ENCODE peak calls at places on chromosomes 2 and 18, in ten cellular contexts. L is body of pancreas, C is Calu3, I is cardiac muscle cell, Y is foreskin fibroblast, U is neural crest cell, K is colonic mucosa, P is fibroblast of the aortic adventitia, X is psoas muscle, T is thoracic aorta. E is an unnamed sample.

GRCh38 chr2:65639156-65639876 is 206.9 kb upstream of the SPRED2 start:
- DNase-seq in K (no peak), I (no peak), U (no peak), P (peak), L (peak), T (no peak), X (no peak), Y (no peak), C (no peak), E (no peak)

GRCh38 chr2:67037655-67038054 is 359.5 kb upstream of the ETAA1 start:
- DNase-seq in I (no peak), L (peak), X (no peak), C (peak), K (peak), U (no peak), P (no peak), Y (no peak), T (no peak), E (no peak)

GRCh38 chr2:241314181-241314932 is 1.1 kb downstream of the HDLBP start:
- DNase-seq in L (no peak), U (no peak), P (peak), I (no peak), Y (no peak), C (no peak), K (no peak), X (no peak), T (no peak), E (no peak)

GRCh38 chr2:167212054-167212648 is 323.9 kb downstream of the XIRP2 start:
- DNase-seq in U (peak), I (peak), C (peak), Y (peak), K (peak), T (no peak), X (no peak), L (peak), P (peak), E (no peak)

GRCh38 chr18:21914739-21915319 is 174.2 kb downstream of the MIB1 start:
- DNase-seq in Y (peak), K (peak), U (peak), T (no peak), L (peak), I (peak), X (no peak), P (peak), C (peak), E (no peak)

GRCh38 chr2:72292433-72292832 is 144.8 kb upstream of the CYP26B1 start:
- DNase-seq in C (no peak), L (no peak), T (no peak), K (no peak), P (peak), X (no peak), I (no peak), Y (no peak), U (no peak), E (no peak)

GRCh38 chr18:62558015-62558663 is 35.3 kb downstream of the ZCCHC2 start:
- DNase-seq in I (no peak), T (no peak), U (no peak), K (no peak), Y (no peak), L (no peak), C (no peak), P (no peak), X (no peak), E (no peak)

GRCh38 chr2:169815849-169816248 is 8.9 kb downstream of the METTL5 start:
- DNase-seq in U (no peak), P (peak), L (no peak), X (no peak), C (no peak), Y (peak), T (no peak), I (no peak), K (no peak), E (no peak)

GRCh38 chr2:123359636-123360035 is 665.5 kb upstream of the CNTNAP5 start:
- DNase-seq in Y (no peak), C (no peak), P (no peak), X (no peak), K (no peak), L (no peak), T (no peak), U (no peak), I (no peak), E (no peak)

GRCh38 chr18:50622865-50623393 is 63.0 kb downstream of the MAPK4 start:
- DNase-seq in C (no peak), Y (no peak), K (no peak), X (no peak), U (no peak), T (no peak), P (no peak), I (no peak), L (no peak), E (no peak)

GRCh38 chr2:210617732-210618330 is 61.4 kb downstream of the CPS1 start:
- DNase-seq in Y (peak), L (peak), K (peak), P (peak), U (peak), C (peak), X (no peak), I (peak), T (no peak), E (no peak)

GRCh38 chr2:25567406-25567805 is 106.0 kb downstream of the DTNB start:
- DNase-seq in Y (peak), I (peak), U (no peak), C (peak), X (no peak), T (no peak), L (peak), P (peak), K (no peak), E (no peak)

GRCh38 chr2:166520604-166521003 is 26.6 kb upstream of the SCN7A start:
- DNase-seq in Y (no peak), L (no peak), P (no peak), I (no peak), C (no peak), U (no peak), T (no peak), X (no peak), K (no peak), E (no peak)

GRCh38 chr18:8889479-8889878 is 184.1 kb downstream of the MTCL1 start:
- DNase-seq in K (no peak), P (peak), Y (no peak), C (no peak), L (no peak), X (no peak), U (no peak), I (no peak), T (no peak), E (no peak)

GRCh38 chr18:394276-394996 is 106.1 kb downstream of the COLEC12 start:
- DNase-seq in P (no peak), X (no peak), Y (no peak), K (no peak), L (peak), U (no peak), C (no peak), T (no peak), I (no peak), E (no peak)
- TF ChIP-seq CTCF in P (no peak), X (no peak), Y (no peak), K (no peak), L (no peak), U (no peak), C (no peak), T (no peak), I (no peak), E (no peak)

GRCh38 chr2:144096531-144096930 is 423.4 kb downstream of the ZEB2 start:
- DNase-seq in X (no peak), K (no peak), I (no peak), L (no peak), T (no peak), Y (peak), U (no peak), C (no peak), P (no peak), E (no peak)

GRCh38 chr2:144088863-144089262 is 431.1 kb downstream of the ZEB2 start:
- DNase-seq in C (no peak), I (no peak), T (no peak), X (no peak), P (no peak), L (no peak), U (no peak), K (no peak), Y (no peak), E (no peak)

GRCh38 chr2:144094408-144095151 is 425.3 kb downstream of the ZEB2 start:
- DNase-seq in Y (no peak), T (no peak), X (no peak), U (no peak), P (no peak), K (no peak), L (no peak), I (no peak), C (no peak), E (no peak)

GRCh38 chr2:144086965-144087364 is 433.0 kb downstream of the ZEB2 start:
- DNase-seq in U (no peak), C (no peak), P (peak), L (no peak), K (no peak), Y (no peak), T (no peak), I (no peak), X (no peak), E (no peak)

DNA sequence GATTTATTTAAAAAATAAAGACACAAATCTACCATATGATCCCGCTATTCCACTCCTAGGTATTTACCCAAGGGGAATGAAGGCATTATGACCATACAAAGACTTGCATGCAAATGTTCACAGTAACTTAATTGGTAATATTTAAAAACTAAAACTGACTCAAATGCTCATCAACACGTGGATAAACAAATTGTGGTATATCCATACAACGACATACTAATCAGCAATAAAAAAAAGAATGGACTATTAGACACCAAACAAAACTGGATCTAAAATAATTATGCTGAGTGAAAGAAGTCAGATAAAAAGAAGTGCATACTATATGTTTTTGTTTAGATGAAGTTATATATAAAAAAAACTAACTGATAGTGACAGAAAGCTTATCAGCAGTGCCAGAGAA is 428.3 kb downstream of the ZEB2 start:
- DNase-seq in Y (no peak), L (no peak), I (no peak), K (no peak), C (no peak), P (no peak), T (no peak), U (no peak), X (no peak), E (no peak)
- TF ChIP-seq CTCF in Y (no peak), L (no peak), I (no peak), K (no peak), C (no peak), P (no peak), T (no peak), U (no peak), X (no peak), E (no peak)

GRCh38 chr2:236726701-236727450 is 157.3 kb downstream of the ACKR3 start:
- DNase-seq in K (no peak), U (no peak), T (no peak), L (no peak), C (no peak), X (no peak), P (no peak), Y (no peak), I (no peak), E (no peak)

GRCh38 chr2:236731767-236732580 is 162.3 kb downstream of the ACKR3 start:
- DNase-seq in L (peak), T (no peak), U (no peak), I (no peak), X (peak), Y (no peak), P (peak), C (no peak), K (peak), E (no peak)

GRCh38 chr2:236733156-236733555 is 163.5 kb downstream of the ACKR3 start:
- DNase-seq in L (no peak), T (no peak), C (no peak), U (no peak), K (no peak), Y (no peak), X (no peak), P (no peak), I (no peak), E (no peak)

GRCh38 chr2:236730393-236730792 is 160.8 kb downstream of the ACKR3 start:
- DNase-seq in I (no peak), L (no peak), U (no peak), K (no peak), P (no peak), T (no peak), Y (no peak), C (no peak), X (peak), E (no peak)

GRCh38 chr2:236728916-236729670 is 159.5 kb downstream of the ACKR3 start:
- DNase-seq in Y (no peak), C (no peak), K (no peak), P (no peak), I (no peak), U (no peak), X (no peak), T (no peak), L (no peak), E (no peak)
- TF ChIP-seq CTCF in Y (no peak), C (no peak), K (no peak), P (no peak), I (no peak), U (no peak), X (no peak), T (no peak), L (no peak), E (no peak)

DNA sequence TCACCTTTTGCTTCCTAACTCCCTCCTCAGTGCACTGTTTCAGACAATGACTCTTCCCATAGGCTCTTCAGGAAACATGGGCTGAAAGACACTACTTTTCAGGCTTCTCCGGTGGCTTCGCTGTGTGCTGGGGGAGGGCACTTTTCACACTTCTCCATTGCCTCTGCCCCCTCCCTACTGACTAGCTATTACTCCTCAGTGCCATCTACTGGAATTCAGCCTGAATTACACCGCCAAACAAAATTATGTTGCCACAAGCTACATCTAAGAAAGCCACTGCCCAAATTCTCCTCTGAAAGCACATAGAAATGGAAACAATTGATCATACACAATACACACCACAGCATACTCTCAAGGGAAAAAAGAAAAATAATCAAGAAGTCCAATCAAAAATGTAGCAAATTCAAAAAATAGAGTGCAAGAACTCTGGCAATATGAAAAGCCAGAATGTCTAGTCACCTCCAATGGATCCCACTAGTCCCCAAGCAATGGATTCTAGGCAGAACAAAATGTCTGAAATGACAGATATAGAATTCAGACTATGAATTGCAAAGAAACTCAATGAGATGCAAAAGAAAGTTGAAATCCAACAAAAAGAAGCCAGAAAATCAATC is 1139.4 kb upstream of the GYPC start:
- DNase-seq in K (peak), P (no peak), C (no peak), I (peak), Y (no peak), T (no peak), L (no peak), U (no peak), X (no peak), E (no peak)
- TF ChIP-seq CTCF in K (peak), P (peak), C (peak), I (peak), Y (no peak), T (no peak), L (peak), U (peak), X (no peak), E (no peak)

DNA sequence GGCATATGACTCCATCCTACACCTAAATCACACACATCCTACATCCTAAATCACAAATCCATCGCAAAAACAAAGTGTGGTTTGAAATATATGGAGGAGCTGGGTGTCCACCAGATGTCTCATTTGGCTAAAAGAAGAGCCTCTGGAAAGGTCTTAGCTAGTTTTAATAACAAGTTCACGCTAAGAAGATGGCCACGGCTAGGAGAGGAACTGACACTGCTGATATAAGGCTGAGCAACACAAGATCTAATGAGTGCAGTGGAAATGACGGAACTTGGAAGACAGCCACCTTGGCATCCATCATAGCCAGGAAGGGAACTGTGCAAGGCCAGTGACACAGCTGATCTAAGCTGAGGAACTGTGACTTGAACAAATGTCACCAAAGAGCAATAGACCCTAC is 60.0 kb upstream of the AGAP1 start:
- DNase-seq in P (peak), L (peak), Y (peak), U (no peak), I (no peak), X (peak), C (no peak), T (peak), K (peak), E (no peak)
- TF ChIP-seq CTCF in P (peak), L (peak), Y (no peak), U (no peak), I (no peak), X (peak), C (no peak), T (no peak), K (no peak), E (no peak)

GRCh38 chr2:231660860-231661259 is 47.5 kb upstream of the PTMA start:
- DNase-seq in I (no peak), U (no peak), X (no peak), K (no peak), T (no peak), L (peak), C (no peak), Y (no peak), P (no peak), E (no peak)

GRCh38 chr2:231661422-231662027 is 46.8 kb upstream of the PTMA start:
- DNase-seq in K (no peak), I (no peak), X (no peak), Y (no peak), U (no peak), C (no peak), T (no peak), L (no peak), P (no peak), E (no peak)

DNA sequence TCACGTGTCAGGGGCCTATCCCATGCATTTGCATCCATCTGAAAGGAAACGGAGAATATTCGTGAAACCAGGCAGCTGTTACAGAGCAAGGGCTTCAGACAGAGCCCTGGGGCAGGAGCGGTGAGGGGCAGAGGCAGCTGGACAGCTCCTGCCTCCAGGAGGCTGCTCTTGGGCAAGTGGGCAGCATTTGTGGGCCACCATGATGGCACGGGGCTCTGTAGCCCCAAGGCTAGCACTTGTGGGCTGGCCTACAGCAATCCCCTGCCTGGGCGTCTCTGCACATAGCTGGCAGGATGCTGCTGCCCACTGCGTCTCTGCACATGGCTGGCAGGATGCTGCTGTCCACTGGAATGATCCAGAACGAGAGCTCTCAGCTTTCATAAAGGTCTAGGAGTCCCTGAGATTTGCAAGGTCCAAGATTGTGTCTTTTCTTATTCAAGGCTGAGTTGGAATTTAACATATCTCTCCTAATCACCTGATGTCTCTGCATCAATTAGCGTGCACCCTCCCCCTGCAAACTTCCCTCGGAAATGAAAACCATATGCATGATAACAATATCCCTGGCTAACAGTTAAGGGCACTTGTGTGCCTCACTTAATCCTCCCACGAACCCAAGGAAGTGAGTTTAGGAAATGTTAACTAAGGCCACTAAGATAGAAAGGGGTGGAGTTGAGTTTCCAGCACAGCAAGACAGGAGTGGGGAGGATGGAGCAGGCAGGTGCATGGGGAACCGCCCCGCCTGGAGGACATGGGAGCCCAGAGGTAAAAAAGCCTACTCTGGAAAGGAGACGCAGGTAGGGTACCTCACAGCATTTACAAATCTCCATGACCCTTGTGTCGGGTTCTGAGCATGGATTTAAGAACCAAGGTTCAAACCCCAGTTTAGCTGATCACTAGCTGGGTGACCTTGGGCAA is 52.6 kb upstream of the PTMA start:
- DNase-seq in U (no peak), T (no peak), P (no peak), K (no peak), Y (no peak), I (no peak), C (no peak), L (no peak), X (no peak), E (no peak)
- TF ChIP-seq CTCF in U (no peak), T (no peak), P (no peak), K (no peak), Y (no peak), I (no peak), C (no peak), L (no peak), X (no peak), E (no peak)

DNA sequence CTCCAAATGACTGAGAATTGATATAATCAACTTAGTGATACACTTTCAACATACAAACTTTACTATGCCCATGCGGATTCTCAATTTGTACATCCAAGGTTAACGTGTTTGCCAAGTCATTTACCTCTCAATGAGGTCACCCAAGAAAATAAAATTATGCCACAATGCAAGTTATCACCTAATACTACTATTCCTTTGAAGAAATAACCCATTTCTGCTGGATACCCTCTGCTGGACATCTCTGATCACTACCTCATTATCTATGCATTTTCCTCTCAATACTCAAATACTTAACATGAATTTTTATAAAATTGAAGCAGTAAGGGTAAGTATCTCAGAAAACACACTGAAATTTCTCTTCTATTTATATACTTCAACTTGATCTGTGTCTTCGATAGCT is 12.7 kb downstream of the HNRNPLL start:
- DNase-seq in I (no peak), P (no peak), U (no peak), C (no peak), X (no peak), Y (no peak), K (no peak), L (no peak), T (no peak), E (no peak)
- TF ChIP-seq CTCF in I (peak), P (peak), U (peak), C (no peak), X (no peak), Y (peak), K (no peak), L (no peak), T (no peak), E (no peak)

DNA sequence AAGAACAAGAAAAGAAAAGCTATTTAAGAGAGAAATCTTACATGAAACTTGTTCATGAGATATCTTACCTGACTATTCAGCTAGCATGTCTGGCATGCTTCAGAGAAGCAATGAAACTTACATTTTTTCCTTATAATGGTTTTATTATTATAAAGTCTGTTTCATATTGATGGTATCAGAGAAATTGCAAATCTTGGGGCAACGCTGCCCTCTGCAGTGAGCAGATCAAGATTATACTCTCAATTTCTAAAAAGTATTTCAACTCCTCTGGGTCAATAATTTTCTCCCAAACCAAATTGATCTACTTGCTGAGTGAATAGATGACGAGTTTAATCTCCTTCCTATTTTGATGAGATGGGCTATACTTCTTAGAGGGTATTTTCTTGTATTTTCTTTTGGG is 235.6 kb downstream of the NUP35 start:
- DNase-seq in C (no peak), K (no peak), Y (no peak), U (no peak), T (no peak), P (peak), X (no peak), I (no peak), L (no peak), E (no peak)
- TF ChIP-seq CTCF in C (no peak), K (no peak), Y (no peak), U (peak), T (no peak), P (peak), X (no peak), I (peak), L (no peak), E (no peak)